ENCODE peak calls at places on chromosome 7, in ten cellular contexts. G, V, R, O, L, F, Q, C, N and D are unnamed samples.

GRCh38 chr7:158357898-158358821 is 229.5 kb downstream of the PTPRN2 start:
- DNase-seq in O (no peak), L (no peak), G (no peak), V (no peak), R (peak), Q (no peak), N (no peak), F (no peak), C (no peak), D (no peak)

GRCh38 chr7:24715661-24716479 is 41.4 kb downstream of the GSDME start:
- DNase-seq in C (no peak), R (no peak), G (peak), F (peak), Q (no peak), N (peak), V (peak), L (no peak), O (no peak), D (peak)

GRCh38 chr7:68733219-68734143 is 864.8 kb upstream of the AUTS2 start:
- DNase-seq in F (no peak), V (no peak), O (no peak), L (no peak), R (no peak), C (no peak), N (no peak), G (peak), Q (no peak), D (no peak)

GRCh38 chr7:35717013-35717412 is 22.1 kb upstream of the HERPUD2 start:
- DNase-seq in N (no peak), F (no peak), G (no peak), L (no peak), R (no peak), V (no peak), O (no peak), C (no peak), Q (no peak), D (no peak)

GRCh38 chr7:138907849-138908248 is 73.3 kb downstream of the KIAA1549 start:
- DNase-seq in L (no peak), C (no peak), G (peak), R (no peak), Q (no peak), F (peak), V (no peak), N (no peak), O (no peak), D (no peak)

GRCh38 chr7:92916751-92917369 is 80.5 kb upstream of the CDK6 start:
- DNase-seq in O (peak), L (no peak), Q (peak), G (peak), C (peak), R (no peak), N (peak), F (peak), V (peak), D (no peak)

GRCh38 chr7:119341822-119342221 is 931.2 kb upstream of the KCND2 start:
- DNase-seq in V (no peak), O (no peak), L (no peak), R (no peak), F (no peak), G (no peak), C (no peak), N (no peak), Q (no peak), D (no peak)

GRCh38 chr7:542935-543789 is 23.5 kb upstream of the PDGFA start:
- DNase-seq in N (peak), Q (peak), O (peak), G (peak), C (no peak), R (no peak), V (peak), F (no peak), L (peak), D (no peak)

GRCh38 chr7:159092701-159093121 is 52.0 kb downstream of the VIPR2 start:
- DNase-seq in G (no peak), V (no peak), N (no peak), F (no peak), L (no peak), O (no peak), C (peak), Q (no peak), R (peak), D (no peak)

GRCh38 chr7:101156277-101156676 is 2.0 kb downstream of the AP1S1 start:
- DNase-seq in C (no peak), Q (no peak), R (no peak), F (peak), V (peak), G (no peak), L (no peak), N (no peak), O (no peak), D (no peak)

GRCh38 chr7:16982640-16983103 is 100.9 kb upstream of the AGR3 start:
- DNase-seq in R (no peak), N (peak), F (peak), L (no peak), O (no peak), V (peak), C (no peak), G (peak), Q (peak), D (peak)

GRCh38 chr7:152464312-152465117 is 28.7 kb upstream of the KMT2C start:
- DNase-seq in V (peak), N (peak), O (peak), Q (peak), C (peak), G (peak), L (peak), F (peak), R (peak), D (peak)

GRCh38 chr7:35555934-35556333 is 139.0 kb downstream of the HERPUD2 start:
- DNase-seq in O (no peak), N (peak), V (peak), F (no peak), G (no peak), L (no peak), C (no peak), R (no peak), Q (peak), D (no peak)

GRCh38 chr7:49099587-49100326 is 175.4 kb downstream of the CDC14C start:
- DNase-seq in C (no peak), F (peak), R (no peak), G (no peak), N (no peak), O (no peak), L (no peak), V (no peak), Q (no peak), D (no peak)

GRCh38 chr7:73918926-73919693 is 58.2 kb downstream of the TMEM270 start:
- DNase-seq in G (no peak), O (no peak), R (peak), F (peak), L (peak), C (no peak), V (no peak), N (no peak), Q (no peak), D (no peak)

GRCh38 chr7:29044529-29044928 is 86.4 kb upstream of the TRIL start:
- DNase-seq in R (no peak), F (no peak), N (no peak), G (peak), C (no peak), V (no peak), L (no peak), O (no peak), Q (no peak), D (no peak)

GRCh38 chr7:36735172-36735571 is 10.9 kb upstream of the AOAH start:
- DNase-seq in G (no peak), R (no peak), Q (peak), C (no peak), N (no peak), O (no peak), V (no peak), F (no peak), L (no peak), D (no peak)

GRCh38 chr7:112202819-112203218 is 3.4 kb downstream of the DOCK4 start:
- DNase-seq in C (no peak), N (peak), G (no peak), O (no peak), Q (no peak), R (no peak), V (peak), L (peak), F (no peak), D (no peak)

GRCh38 chr7:45076946-45077345 is 11.8 kb downstream of the NACAD start:
- DNase-seq in L (peak), N (no peak), C (no peak), Q (no peak), V (no peak), O (no peak), R (no peak), F (no peak), G (no peak), D (no peak)

GRCh38 chr7:149851449-149851848 is 13.3 kb downstream of the ZNF862 start:
- DNase-seq in C (no peak), R (no peak), Q (no peak), V (no peak), G (no peak), F (no peak), O (no peak), L (no peak), N (no peak), D (no peak)

GRCh38 chr7:121395961-121396757 is at the start of gene FAM3C:
- DNase-seq in C (peak), G (peak), O (peak), Q (peak), R (peak), N (peak), L (peak), F (peak), V (peak), D (peak)

GRCh38 chr7:50492770-50493519 is 42.8 kb upstream of the FIGNL1 start:
- DNase-seq in V (no peak), O (no peak), F (no peak), L (peak), R (no peak), N (peak), Q (peak), C (no peak), G (no peak), D (no peak)

GRCh38 chr7:156544919-156545715 is 95.5 kb upstream of the RNF32 start:
- DNase-seq in O (no peak), L (no peak), F (no peak), G (no peak), V (no peak), N (peak), R (no peak), Q (no peak), C (no peak), D (no peak)

GRCh38 chr7:151188252-151188542 is 1.1 kb upstream of the ASB10 start:
- DNase-seq in G (no peak), Q (no peak), R (no peak), V (no peak), L (no peak), F (no peak), C (no peak), N (no peak), O (no peak), D (no peak)

GRCh38 chr7:93578762-93579161 is 4.2 kb upstream of the CALCR start:
- DNase-seq in N (peak), Q (no peak), C (no peak), R (no peak), F (no peak), G (no peak), O (no peak), L (no peak), V (no peak), D (no peak)

DNA sequence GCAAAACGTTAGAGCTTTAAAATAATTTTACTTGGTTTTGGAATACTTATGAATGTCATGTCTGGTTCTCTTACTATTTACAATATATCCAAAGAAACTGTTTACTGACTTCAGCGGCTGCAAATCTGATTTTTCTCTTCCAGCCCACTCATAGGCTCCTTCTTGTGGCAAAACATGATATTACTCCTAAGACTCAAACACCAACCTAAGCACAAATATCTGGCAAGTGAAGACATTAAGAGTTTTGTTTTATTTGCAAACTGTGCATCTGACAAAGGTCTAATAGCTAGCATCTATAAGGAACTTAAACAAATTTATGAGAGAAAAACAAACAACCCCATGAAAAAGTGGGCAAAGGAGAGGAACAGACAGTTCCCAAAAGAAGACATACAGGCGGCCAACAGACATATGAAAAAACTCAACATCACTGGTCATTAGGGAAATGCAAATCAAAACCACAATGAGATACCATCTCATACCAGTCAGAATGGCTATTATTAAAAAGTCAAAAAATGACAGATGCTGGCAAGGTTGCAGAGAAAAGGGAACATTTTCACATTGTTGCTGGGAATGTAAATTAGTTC is 20.3 kb upstream of the GJC3 start:
- DNase-seq in L (no peak), C (no peak), N (peak), O (no peak), Q (no peak), F (peak), G (peak), R (no peak), V (peak), D (no peak)
- TF ChIP-seq CTCF in L (peak), C (no peak), N (peak), O (peak), Q (peak), F (peak), G (peak), R (peak), V (peak), D (no peak)

DNA sequence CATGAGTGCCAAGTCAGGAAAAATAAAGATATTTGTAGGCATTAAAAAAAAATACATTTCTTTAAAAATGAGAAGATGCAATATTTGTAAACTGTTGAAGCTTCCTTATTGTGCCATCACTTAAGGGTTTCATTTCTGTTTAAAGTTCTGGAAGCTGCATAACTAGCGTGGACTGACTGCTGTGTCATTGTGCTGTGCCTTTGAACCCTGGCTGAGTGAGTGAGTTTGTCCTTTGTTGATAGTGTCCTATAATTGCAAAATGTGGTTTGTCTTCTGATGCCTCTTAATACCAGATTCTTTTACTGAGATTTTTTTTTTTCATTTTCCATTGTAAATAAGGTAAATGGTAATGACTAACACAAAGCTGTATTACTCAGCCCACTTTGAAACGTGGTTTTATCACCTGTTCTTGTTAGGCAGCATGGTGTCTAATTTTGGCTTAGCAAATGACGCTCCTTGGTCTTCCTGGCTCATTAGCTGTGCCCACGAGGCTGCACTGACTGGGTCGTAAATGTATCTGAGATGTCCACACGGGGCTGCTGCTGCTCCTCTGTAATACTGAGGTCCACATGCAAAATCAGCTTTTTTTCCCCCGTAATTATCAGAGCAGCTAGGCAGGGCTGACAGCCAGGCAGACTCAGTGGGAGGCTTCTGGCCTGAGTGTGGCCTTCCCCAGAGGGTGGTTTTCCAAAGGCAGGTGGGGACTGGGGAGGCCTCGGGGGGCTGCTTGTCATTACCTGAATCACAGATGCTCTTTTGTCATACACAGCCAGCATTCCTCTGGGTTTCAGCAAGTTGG is 14.8 kb downstream of the ZSCAN25 start:
- DNase-seq in C (no peak), R (no peak), O (no peak), V (peak), F (peak), Q (peak), G (no peak), N (peak), L (no peak), D (no peak)
- TF ChIP-seq CTCF in C (no peak), R (peak), O (peak), V (no peak), F (peak), Q (peak), G (peak), N (peak), L (peak), D (peak)

GRCh38 chr7:4815609-4816418 is 40.4 kb downstream of the AP5Z1 start:
- DNase-seq in F (no peak), G (no peak), R (no peak), V (no peak), C (no peak), N (no peak), O (no peak), L (no peak), Q (no peak), D (no peak)
- TF ChIP-seq CTCF in F (peak), G (no peak), R (no peak), V (no peak), C (no peak), N (peak), O (no peak), L (no peak), Q (no peak), D (no peak)

GRCh38 chr7:70189776-70190175 is 591.5 kb downstream of the AUTS2 start:
- DNase-seq in N (no peak), V (no peak), R (no peak), L (no peak), Q (no peak), G (peak), O (no peak), F (no peak), C (no peak), D (no peak)

GRCh38 chr7:70189261-70189660 is 591.0 kb downstream of the AUTS2 start:
- DNase-seq in G (peak), F (no peak), Q (no peak), R (no peak), V (no peak), C (no peak), N (no peak), O (no peak), L (no peak), D (no peak)

GRCh38 chr7:70190266-70190665 is 592.0 kb downstream of the AUTS2 start:
- DNase-seq in V (no peak), G (peak), Q (no peak), N (no peak), O (no peak), C (no peak), R (no peak), L (no peak), F (no peak), D (no peak)

DNA sequence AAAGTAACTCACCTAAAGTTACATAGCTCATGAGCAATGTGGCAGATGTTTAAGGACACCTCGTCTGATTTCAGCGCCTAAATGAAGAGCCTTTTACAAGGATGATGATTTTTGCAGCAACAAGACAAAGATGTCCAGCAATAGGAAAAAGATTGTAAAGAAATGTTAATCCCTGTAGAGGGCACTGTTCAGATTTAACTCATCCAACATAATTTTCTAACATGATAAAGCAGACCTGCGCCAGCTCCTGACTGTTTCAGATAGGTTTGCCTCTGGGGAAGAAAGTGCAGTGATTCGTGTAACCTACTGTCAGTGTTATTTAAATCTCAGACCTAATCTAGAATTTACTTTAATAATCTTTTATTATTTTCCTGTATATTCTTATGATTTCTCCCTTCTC is 595.2 kb downstream of the AUTS2 start:
- DNase-seq in G (peak), O (no peak), N (no peak), R (no peak), L (no peak), V (no peak), F (no peak), Q (peak), C (no peak), D (no peak)
- TF ChIP-seq CTCF in G (peak), O (peak), N (no peak), R (peak), L (peak), V (no peak), F (peak), Q (peak), C (no peak), D (no peak)

GRCh38 chr7:128867842-128868623 is 5.4 kb downstream of the ATP6V1F start:
- DNase-seq in G (no peak), C (no peak), L (no peak), N (no peak), F (peak), V (no peak), R (no peak), O (no peak), Q (no peak), D (no peak)

GRCh38 chr7:128869944-128870285 is 7.3 kb downstream of the ATP6V1F start:
- DNase-seq in R (no peak), F (peak), G (no peak), C (no peak), N (no peak), L (no peak), V (no peak), O (no peak), Q (no peak), D (no peak)

GRCh38 chr7:128868624-128869137 is 6.0 kb downstream of the ATP6V1F start:
- DNase-seq in N (no peak), F (no peak), O (no peak), R (no peak), G (no peak), C (no peak), V (no peak), L (no peak), Q (no peak), D (no peak)

GRCh38 chr7:128871050-128871449 is 8.4 kb downstream of the ATP6V1F start:
- DNase-seq in R (no peak), O (no peak), V (no peak), C (no peak), G (no peak), F (no peak), L (no peak), Q (no peak), N (no peak), D (no peak)

GRCh38 chr7:128869138-128869943 is 6.7 kb downstream of the ATP6V1F start:
- DNase-seq in G (no peak), N (no peak), Q (peak), V (peak), O (no peak), F (peak), L (peak), C (peak), R (no peak), D (no peak)
- TF ChIP-seq CTCF in G (no peak), N (peak), Q (no peak), V (no peak), O (no peak), F (no peak), L (no peak), C (no peak), R (no peak), D (no peak)

GRCh38 chr7:1811850-1812692 is 142.0 kb downstream of the ELFN1 start:
- DNase-seq in F (no peak), N (peak), Q (peak), C (peak), R (peak), O (no peak), L (peak), G (no peak), V (no peak), D (no peak)

GRCh38 chr7:1813394-1814088 is 143.5 kb downstream of the ELFN1 start:
- DNase-seq in N (no peak), F (no peak), V (no peak), R (peak), C (peak), Q (no peak), L (peak), G (no peak), O (no peak), D (no peak)

GRCh38 chr7:1814089-1814811 is 144.2 kb downstream of the ELFN1 start:
- DNase-seq in R (peak), C (peak), N (no peak), F (no peak), Q (no peak), O (no peak), V (no peak), G (no peak), L (peak), D (no peak)

GRCh38 chr7:1810961-1811849 is 141.1 kb downstream of the ELFN1 start:
- DNase-seq in N (no peak), C (peak), V (no peak), L (peak), O (peak), R (peak), F (no peak), Q (no peak), G (peak), D (peak)

DNA sequence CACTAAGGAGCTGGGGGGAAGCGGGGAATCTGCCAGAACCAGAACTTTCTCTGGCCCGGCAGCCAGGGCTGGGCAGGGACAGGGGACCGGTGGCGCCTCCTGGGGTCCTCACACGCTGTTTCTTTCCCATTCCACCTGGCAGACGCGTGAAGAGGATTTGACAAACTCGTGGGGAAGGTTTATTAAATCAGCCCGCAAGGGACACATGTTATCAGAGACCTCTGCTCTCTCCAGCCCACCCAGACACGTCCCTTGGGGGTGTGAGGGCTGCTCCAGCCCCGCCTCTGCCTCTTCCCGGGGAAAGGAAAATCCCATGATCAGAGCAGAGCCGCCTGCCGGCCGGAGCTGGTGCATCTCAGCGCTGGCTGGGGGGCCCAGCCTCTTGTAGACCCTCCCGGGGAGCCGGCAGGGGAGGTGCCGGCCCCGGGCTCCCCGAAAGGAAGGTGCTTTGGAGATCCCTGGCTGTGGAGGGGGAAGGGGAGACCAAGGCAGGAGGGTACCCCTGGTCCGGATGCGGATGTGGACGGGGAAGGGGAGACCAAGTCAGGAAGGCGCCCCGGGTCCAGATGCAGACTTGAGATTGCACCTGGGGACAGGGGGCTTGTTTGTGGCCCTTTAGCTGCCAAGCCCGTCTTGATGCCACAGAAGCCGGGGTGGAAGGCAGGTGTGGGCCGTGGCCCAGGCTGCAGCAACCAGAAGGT is 142.8 kb downstream of the ELFN1 start:
- DNase-seq in G (no peak), V (no peak), L (peak), C (peak), N (no peak), F (no peak), O (no peak), R (peak), Q (no peak), D (no peak)
- TF ChIP-seq CTCF in G (no peak), V (peak), L (no peak), C (no peak), N (no peak), F (peak), O (no peak), R (no peak), Q (peak), D (no peak)